ENCODE peak calls at places on chromosomes 4 and X, in four cellular contexts. O is A549, R is hepatocyte, P is cardiac muscle cell. S is an unnamed sample.
A peak's percentile ranks its signal among the peaks of the same experiment; 100 is the strongest.

GRCh38 chrX:143094501-143095110 is 68.9 kb downstream of the SPANXN4 start:
- DNase-seq in O (no peak), R (peak; percentile 7), P (no peak), S (no peak)

GRCh38 chr4:180655886-180656285 is 1587.3 kb upstream of the TENM3 start:
- DNase-seq in O (no peak), R (no peak), P (no peak), S (no peak)

GRCh38 chrX:149185087-149185486 is 320.0 kb downstream of the IDS start:
- DNase-seq in O (no peak), R (no peak), P (no peak), S (no peak)

GRCh38 chr4:128917781-128918180 is 108.3 kb downstream of the JADE1 start:
- DNase-seq in O (no peak), R (no peak), P (no peak), S (no peak)

GRCh38 chrX:129545408-129545807 is 5.3 kb downstream of the OCRL start:
- DNase-seq in O (no peak), R (no peak), P (no peak), S (no peak)

GRCh38 chr4:47337893-47338292 is 125.6 kb downstream of the COMMD8 start:
- DNase-seq in O (no peak), R (no peak), P (no peak), S (no peak)

GRCh38 chrX:154348646-154349358 is 25.6 kb downstream of the FLNA start:
- DNase-seq in O (no peak), R (no peak), P (peak; percentile 1), S (peak; percentile 64)

GRCh38 chr4:76208005-76208765 is 5.4 kb downstream of the SCARB2 start:
- DNase-seq in O (no peak), R (peak; percentile 87), P (no peak), S (no peak)

GRCh38 chr4:71209161-71209560 is 129.7 kb upstream of the SLC4A4 start:
- DNase-seq in O (peak; percentile 3), R (no peak), P (no peak), S (no peak)

GRCh38 chrX:1239681-1240142 is 27.3 kb upstream of the CRLF2 start:
- DNase-seq in O (no peak), R (no peak), P (no peak), S (no peak)

GRCh38 chr4:24521544-24521943 is 62.8 kb downstream of the DHX15 start:
- DNase-seq in O (no peak), R (no peak), P (no peak), S (no peak)

GRCh38 chrX:94252204-94252603 is 578.2 kb downstream of the FAM133A start:
- DNase-seq in O (no peak), R (no peak), P (no peak), S (no peak)

GRCh38 chr4:159455675-159456235 is 352.9 kb downstream of the RAPGEF2 start:
- DNase-seq in O (peak; percentile 49), R (peak; percentile 62), P (peak; percentile 57), S (peak; percentile 56)

GRCh38 chrX:103658681-103659433 is 27.6 kb downstream of the MORF4L2 start:
- DNase-seq in O (no peak), R (no peak), P (no peak), S (no peak)

GRCh38 chrX:103651374-103651773 is 22.6 kb downstream of the TCEAL1 start:
- DNase-seq in O (no peak), R (no peak), P (no peak), S (no peak)

DNA sequence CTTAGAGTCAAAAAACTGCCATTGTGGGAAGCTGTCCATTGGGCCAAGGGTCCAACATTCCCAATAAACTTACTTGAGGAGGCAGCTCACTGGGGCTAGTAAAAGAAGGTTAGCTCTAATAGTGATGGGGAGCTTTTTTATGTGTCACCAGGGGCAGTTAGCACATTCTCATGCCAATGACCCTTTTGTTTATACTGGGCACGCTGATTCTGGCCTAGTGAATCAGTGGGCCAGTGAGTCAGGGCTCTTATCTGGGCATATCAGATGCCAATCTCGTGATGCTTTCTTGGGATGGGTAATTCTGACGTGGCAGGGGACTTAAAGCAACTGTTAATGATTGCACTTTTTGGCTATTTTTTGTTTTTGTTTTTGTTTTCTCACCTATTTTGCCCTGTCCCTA is 27.8 kb downstream of the TCEAL1 start:
- DNase-seq in O (peak; percentile 66), R (no peak), P (no peak), S (no peak)
- H3K4me1 ChIP-seq in O (peaks cover 41% of the 10 kb centered on the region), R (peaks cover 3% of the 10 kb centered on the region), P (no peaks in the 10 kb centered on the region), S (no peaks in the 10 kb centered on the region)

DNA sequence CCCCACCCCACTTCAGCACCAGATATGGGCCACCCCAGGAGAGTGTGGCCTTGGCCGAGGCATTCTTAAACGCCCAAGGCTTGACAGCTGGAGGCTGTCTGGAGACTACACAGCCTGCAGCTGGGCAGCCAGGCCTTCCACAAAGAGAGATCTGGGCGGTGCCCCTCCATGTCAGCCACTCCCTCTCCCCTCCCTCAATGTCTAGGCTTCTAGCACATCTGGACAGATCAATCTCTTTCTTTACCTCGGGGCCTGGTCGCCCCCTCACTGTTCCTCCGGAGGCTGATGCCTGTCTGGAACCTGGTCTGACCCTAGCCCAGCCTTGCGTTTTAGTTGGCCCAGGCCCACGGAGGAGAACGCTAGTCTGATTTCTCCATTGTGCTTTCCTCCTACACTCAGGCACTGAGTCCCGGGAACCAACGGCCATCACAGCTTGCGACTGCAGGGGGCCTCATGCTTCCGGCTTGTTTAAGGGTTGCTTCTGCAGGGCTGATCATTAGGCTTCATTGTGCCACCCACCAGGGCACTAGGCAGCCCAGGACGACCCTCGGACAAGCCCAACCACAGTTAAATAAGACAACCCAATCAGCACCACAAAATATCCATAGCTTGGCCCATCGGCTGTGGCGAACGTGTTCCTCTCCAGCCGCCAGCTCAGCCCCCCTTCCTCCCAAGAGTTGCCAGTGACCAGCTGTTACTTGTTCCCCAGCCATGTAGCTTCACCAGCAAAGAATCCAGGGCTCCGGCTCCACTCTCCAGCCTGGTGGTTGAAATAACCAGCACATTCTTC is 200.6 kb downstream of the BCOR start:
- DNase-seq in O (no peak), R (peak; percentile 56), P (peak; percentile 74), S (peak; percentile 84)
- H3K27ac ChIP-seq in O (peak overlapping the region; percentile 84), R (peak overlapping the region; percentile 44), P (no peak overlapping the region), S (peak overlapping the region; percentile 4)

DNA sequence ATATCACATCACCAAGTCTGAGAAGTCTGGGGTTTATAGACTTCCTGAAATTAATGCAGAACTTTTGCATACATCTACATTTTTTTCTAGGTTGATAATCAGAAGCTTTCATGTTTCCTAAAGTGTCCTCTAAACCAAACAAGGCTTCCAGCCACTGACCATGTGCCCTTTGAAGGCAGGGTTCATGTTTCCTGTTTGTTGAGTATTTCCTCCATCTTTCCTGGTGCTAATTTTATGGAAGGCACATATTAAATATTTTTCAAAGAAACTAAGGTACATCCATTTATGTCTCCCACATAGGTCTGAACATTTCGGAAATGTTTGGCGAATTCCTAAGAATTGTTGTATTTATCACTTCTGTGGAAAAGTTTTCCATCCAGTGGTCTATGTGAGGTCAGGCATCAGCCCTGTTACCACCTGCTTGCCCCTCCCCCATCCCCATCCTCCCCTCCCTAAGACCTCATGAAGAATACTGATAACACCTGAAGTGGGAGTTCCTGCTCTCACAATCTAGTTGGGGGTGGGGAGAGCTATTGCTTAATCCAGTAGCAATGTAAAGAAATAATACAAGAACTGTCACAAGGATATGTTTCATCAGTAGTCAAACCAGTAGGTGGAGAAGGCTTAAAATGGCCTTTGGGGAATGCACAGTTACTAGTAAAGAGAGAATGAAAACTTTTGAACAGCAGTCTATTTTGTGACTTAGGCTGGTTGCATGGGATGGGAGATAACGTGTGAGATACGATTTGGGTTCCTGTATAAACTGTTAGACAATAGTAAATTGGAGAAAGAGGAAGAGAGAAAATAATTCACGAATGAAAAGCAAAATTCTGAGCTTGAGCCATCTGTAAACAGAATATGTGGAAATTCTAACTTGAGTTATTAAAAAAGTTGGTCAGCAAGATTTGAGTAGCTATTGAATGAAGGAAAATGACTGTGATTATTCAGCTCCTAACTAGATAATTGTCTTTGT is 5.9 kb downstream of the GALNT7 start:
- DNase-seq in O (no peak), R (peak; percentile 29), P (no peak), S (no peak)
- H3K4me1 ChIP-seq in O (peaks cover 73% of the 10 kb centered on the region), R (peaks cover 12% of the 10 kb centered on the region), P (peaks cover 16% of the 10 kb centered on the region), S (peaks cover 51% of the 10 kb centered on the region)

GRCh38 chr4:138851626-138852443 is 163.7 kb upstream of the NOCT start:
- DNase-seq in O (no peak), R (peak; percentile 37), P (no peak), S (peak; percentile 13)
- H3K27ac ChIP-seq in O (no peak overlapping the region), R (peak overlapping the region; percentile 64), P (no peak overlapping the region), S (no peak overlapping the region)

GRCh38 chr4:7374571-7374970 is 60.2 kb downstream of the PSAPL1 start:
- DNase-seq in O (no peak), R (no peak), P (no peak), S (no peak)
- H3K4me1 ChIP-seq in O (no peaks in the 10 kb centered on the region), R (no peaks in the 10 kb centered on the region), P (no peaks in the 10 kb centered on the region), S (no peaks in the 10 kb centered on the region)

DNA sequence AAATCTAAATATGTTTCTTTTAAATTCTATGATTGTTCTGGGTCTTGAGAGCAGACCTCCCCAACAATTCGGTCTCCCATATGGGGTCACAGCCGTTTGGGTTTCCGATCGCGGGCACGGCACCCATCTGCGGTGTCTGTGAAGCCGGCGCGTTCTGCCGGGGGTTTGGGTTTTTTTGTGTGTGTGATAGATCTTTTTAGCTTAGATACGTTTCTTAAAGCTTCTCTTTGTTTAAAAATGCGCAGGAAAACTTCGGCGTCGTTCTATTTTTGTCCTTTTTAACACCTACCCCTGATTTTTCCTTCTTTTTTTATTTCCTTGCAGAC is 34.2 kb downstream of the TBC1D14 start:
- DNase-seq in O (no peak), R (no peak), P (no peak), S (no peak)
- H3K27ac ChIP-seq in O (peak overlapping the region; percentile 84), R (peak overlapping the region; percentile 93), P (no peak overlapping the region), S (no peak overlapping the region)

DNA sequence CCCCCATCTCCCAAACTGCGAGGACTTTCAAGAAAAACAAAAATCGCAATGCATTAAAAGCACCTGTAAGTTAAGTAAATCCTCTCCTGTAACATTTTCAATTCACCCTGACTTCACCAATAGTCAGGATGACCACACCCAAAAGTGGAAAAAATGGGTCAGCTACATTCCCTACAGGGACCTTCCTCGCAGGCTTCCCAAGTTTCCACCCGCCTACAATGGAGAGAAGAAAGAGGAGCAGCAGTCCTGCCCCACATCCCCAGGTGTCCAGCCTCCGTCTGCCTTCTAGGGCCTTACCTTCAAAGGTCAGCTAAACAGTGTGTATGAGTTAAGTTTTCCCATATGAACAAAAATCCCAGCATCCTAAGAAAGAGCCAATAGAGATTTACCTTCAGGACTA is 12.6 kb downstream of the IRF2 start:
- DNase-seq in O (no peak), R (no peak), P (no peak), S (peak; percentile 26)
- H3K4me1 ChIP-seq in O (no peaks in the 10 kb centered on the region), R (peaks cover 8% of the 10 kb centered on the region), P (peaks cover 2% of the 10 kb centered on the region), S (peaks cover 23% of the 10 kb centered on the region)